ENCODE peak calls at places on chromosomes 13 and 19, in eight cellular contexts. O, L, P, G, I, A, B and X are unnamed samples.

GRCh38 chr19:13974073-13974472 is 21.8 kb downstream of the DCAF15 start:
- DNase-seq in O (peak; percentile 70), L (no peak), P (peak; percentile 45), G (no peak), I (no peak), A (no peak), B (no peak), X (no peak)

GRCh38 chr13:44936246-44936645 is 53.0 kb downstream of the NUFIP1 start:
- DNase-seq in O (no peak), L (no peak), P (peak; percentile 25), G (no peak), I (no peak), A (no peak), B (no peak), X (no peak)

GRCh38 chr19:45402469-45403070 is 2.3 kb downstream of the PPP1R13L start:
- DNase-seq in O (no peak), L (no peak), P (no peak), G (no peak), I (peak; percentile 91), A (peak; percentile 60), B (peak; percentile 69), X (peak; percentile 75)

GRCh38 chr19:2982983-2983350 is 5.6 kb downstream of the TLE6 start:
- DNase-seq in O (no peak), L (peak; percentile 96), P (peak; percentile 72), G (peak; percentile 70), I (peak; percentile 97), A (peak; percentile 85), B (no peak), X (no peak)

GRCh38 chr13:104477256-104477655 is 1411.0 kb upstream of the SLC10A2 start:
- DNase-seq in O (no peak), L (no peak), P (peak; percentile 94), G (no peak), I (no peak), A (peak; percentile 4), B (no peak), X (no peak)

GRCh38 chr13:40319699-40320586 is 346.5 kb downstream of the FOXO1 start:
- DNase-seq in O (peak; percentile 29), L (no peak), P (no peak), G (no peak), I (no peak), A (no peak), B (no peak), X (no peak)

GRCh38 chr19:46639356-46640061 is 3.5 kb upstream of the GNG8 start:
- DNase-seq in O (peak; percentile 38), L (no peak), P (peak; percentile 54), G (peak; percentile 40), I (peak; percentile 92), A (peak; percentile 89), B (peak; percentile 59), X (peak; percentile 68)

GRCh38 chr19:29385191-29385795 is 140.5 kb upstream of the VSTM2B start:
- DNase-seq in O (no peak), L (no peak), P (no peak), G (no peak), I (no peak), A (no peak), B (no peak), X (no peak)

GRCh38 chr13:47250141-47250540 is 353.3 kb upstream of the HTR2A start:
- DNase-seq in O (no peak), L (no peak), P (no peak), G (peak; percentile 64), I (peak; percentile 53), A (no peak), B (no peak), X (no peak)

GRCh38 chr13:102580552-102581169 is 16.1 kb upstream of the TPP2 start:
- DNase-seq in O (peak; percentile 68), L (peak; percentile 76), P (peak; percentile 73), G (no peak), I (peak; percentile 75), A (peak; percentile 85), B (peak; percentile 49), X (peak; percentile 68)

GRCh38 chr13:64041296-64041695 is 2625.6 kb upstream of the PCDH20 start:
- DNase-seq in O (no peak), L (no peak), P (no peak), G (no peak), I (no peak), A (no peak), B (no peak), X (no peak)

GRCh38 chr19:42280761-42281174 is 11.7 kb downstream of the CIC start:
- DNase-seq in O (no peak), L (no peak), P (no peak), G (no peak), I (peak; percentile 99), A (peak; percentile 62), B (no peak), X (no peak)

GRCh38 chr13:50449465-50449864 is 394.0 kb downstream of the DLEU7 start:
- DNase-seq in O (no peak), L (no peak), P (no peak), G (no peak), I (no peak), A (no peak), B (no peak), X (no peak)

GRCh38 chr19:16001481-16002312 is 52.9 kb downstream of the OR10H4 start:
- DNase-seq in O (peak; percentile 86), L (no peak), P (peak; percentile 87), G (peak; percentile 24), I (peak; percentile 82), A (peak; percentile 81), B (peak; percentile 80), X (peak; percentile 64)

GRCh38 chr13:110978390-110978789 is 63.5 kb upstream of the ANKRD10 start:
- DNase-seq in O (no peak), L (no peak), P (no peak), G (no peak), I (no peak), A (peak; percentile 20), B (no peak), X (no peak)

GRCh38 chr13:80100636-80101035 is 240.3 kb downstream of the SPRY2 start:
- DNase-seq in O (no peak), L (no peak), P (peak; percentile 76), G (peak; percentile 55), I (no peak), A (peak; percentile 80), B (no peak), X (no peak)

GRCh38 chr19:52946322-52947310 is 16.1 kb downstream of the ZNF816 start:
- DNase-seq in O (no peak), L (no peak), P (peak; percentile 59), G (no peak), I (peak; percentile 72), A (peak; percentile 72), B (peak; percentile 15), X (no peak)

GRCh38 chr19:50514346-50515167 is 844 bp upstream of the ASPDH start:
- DNase-seq in O (no peak), L (peak; percentile 72), P (no peak), G (no peak), I (peak; percentile 88), A (no peak), B (no peak), X (no peak)

GRCh38 chr19:38267780-38268430 is 3.5 kb downstream of the SPINT2 start:
- DNase-seq in O (no peak), L (no peak), P (no peak), G (no peak), I (peak; percentile 25), A (no peak), B (no peak), X (no peak)

GRCh38 chr13:36973621-36974268 is 25.4 kb downstream of the ALG5 start:
- DNase-seq in O (no peak), L (no peak), P (no peak), G (no peak), I (no peak), A (no peak), B (peak; percentile 22), X (peak; percentile 39)

GRCh38 chr19:2462635-2463421 is 6.1 kb upstream of the LMNB2 start:
- DNase-seq in O (no peak), L (peak; percentile 65), P (peak; percentile 97), G (peak; percentile 94), I (peak; percentile 98), A (peak; percentile 99), B (no peak), X (no peak)

GRCh38 chr13:93875527-93875926 is 604.0 kb downstream of the DCT start:
- DNase-seq in O (no peak), L (no peak), P (peak; percentile 49), G (no peak), I (no peak), A (peak; percentile 82), B (no peak), X (no peak)

GRCh38 chr13:48844676-48845075 is 131.0 kb upstream of the FNDC3A start:
- DNase-seq in O (no peak), L (no peak), P (no peak), G (no peak), I (no peak), A (no peak), B (no peak), X (no peak)

GRCh38 chr19:49971991-49972401 is 11.0 kb upstream of the SIGLEC11 start:
- DNase-seq in O (no peak), L (no peak), P (no peak), G (no peak), I (no peak), A (no peak), B (no peak), X (no peak)

GRCh38 chr13:33349996-33350826 is 64.7 kb upstream of the STARD13 start:
- DNase-seq in O (no peak), L (no peak), P (peak; percentile 45), G (no peak), I (peak; percentile 88), A (peak; percentile 70), B (peak; percentile 53), X (peak; percentile 41)